ENCODE peak calls at places on chromosomes 2 and 18, in four cellular contexts. X, E, V and B are unnamed samples.

GRCh38 chr2:85755122-85756027 is 1.6 kb downstream of the ATOH8 start:
- DNase-seq in X (no peak), E (no peak), V (no peak), B (no peak)

GRCh38 chr18:1092228-1092627 is 187.6 kb downstream of the ADCYAP1 start:
- DNase-seq in V (peak; percentile 62), X (no peak), E (no peak), B (peak; percentile 22)

GRCh38 chr2:240814946-240815760 is 4.9 kb downstream of the KIF1A start:
- DNase-seq in X (no peak), E (no peak), V (no peak), B (no peak)

GRCh38 chr2:239264838-239265651 is 135.8 kb downstream of the HDAC4 start:
- DNase-seq in V (no peak), X (no peak), E (no peak), B (no peak)

GRCh38 chr18:79738565-79739439 is 58.9 kb upstream of the KCNG2 start:
- DNase-seq in E (no peak), X (peak; percentile 0), V (no peak), B (no peak)

GRCh38 chr2:88067189-88067588 is 436 bp upstream of the SMYD1 start:
- DNase-seq in V (no peak), E (peak; percentile 52), X (no peak), B (no peak)

GRCh38 chr2:6772366-6772710 is 93.4 kb downstream of the CMPK2 start:
- DNase-seq in X (no peak), V (peak; percentile 73), E (no peak), B (no peak)

GRCh38 chr2:134140251-134140661 is 113.6 kb upstream of the MGAT5 start:
- DNase-seq in E (no peak), V (no peak), X (no peak), B (no peak)

GRCh38 chr2:67997528-67998267 is 65.1 kb downstream of the C1D start:
- DNase-seq in X (peak; percentile 45), V (no peak), E (no peak), B (no peak)

GRCh38 chr2:138699421-138699820 is 80.8 kb downstream of the NXPH2 start:
- DNase-seq in E (no peak), V (peak; percentile 68), X (no peak), B (no peak)

GRCh38 chr2:203786912-203787311 is 80.5 kb downstream of the CD28 start:
- DNase-seq in E (peak; percentile 36), X (no peak), V (no peak), B (no peak)

GRCh38 chr2:193518061-193518817 is 1323.5 kb upstream of the TMEFF2 start:
- DNase-seq in V (no peak), E (no peak), X (peak; percentile 57), B (no peak)

GRCh38 chr2:104406273-104406726 is 447.6 kb upstream of the POU3F3 start:
- DNase-seq in E (no peak), V (no peak), X (no peak), B (no peak)

GRCh38 chr2:241514986-241515737 is 6.8 kb upstream of the STK25 start:
- DNase-seq in X (no peak), V (no peak), E (no peak), B (no peak)

GRCh38 chr2:129812071-129812470 is 167.4 kb upstream of the RAB6C start:
- DNase-seq in E (peak; percentile 61), V (no peak), X (no peak), B (no peak)

GRCh38 chr2:199716807-199717586 is 134.0 kb downstream of the FTCDNL1 start:
- DNase-seq in E (no peak), X (no peak), V (no peak), B (no peak)

GRCh38 chr2:43269074-43269572 is 42.7 kb upstream of the ZFP36L2 start:
- DNase-seq in E (peak; percentile 70), V (no peak), X (peak; percentile 89), B (no peak)

GRCh38 chr2:229475753-229476152 is 204.7 kb upstream of the PID1 start:
- DNase-seq in X (no peak), E (no peak), V (no peak), B (no peak)

GRCh38 chr2:240632291-240632670 is 7.0 kb downstream of the GPR35 start:
- DNase-seq in V (peak; percentile 9), E (no peak), X (no peak), B (no peak)

GRCh38 chr2:6556755-6557154 is 309.0 kb downstream of the CMPK2 start:
- DNase-seq in V (no peak), E (no peak), X (no peak), B (no peak)

GRCh38 chr2:234577191-234577590 is 80.3 kb upstream of the ARL4C start:
- DNase-seq in E (no peak), X (no peak), V (no peak), B (no peak)

GRCh38 chr18:25164211-25164836 is 187.6 kb downstream of the ZNF521 start:
- DNase-seq in E (no peak), V (no peak), X (no peak), B (no peak)

GRCh38 chr2:241224068-241224850 is 35.8 kb downstream of the ANO7 start:
- DNase-seq in V (no peak), E (peak; percentile 54), X (no peak), B (no peak)

GRCh38 chr2:235556901-235557300 is 63.1 kb downstream of the AGAP1 start:
- DNase-seq in V (no peak), E (no peak), X (no peak), B (no peak)

GRCh38 chr18:37717098-37717497 is 151.5 kb upstream of the CELF4 start:
- DNase-seq in X (no peak), V (no peak), E (no peak), B (no peak)

GRCh38 chr2:98126061-98126460 is 39.1 kb downstream of the VWA3B start:
- DNase-seq in E (no peak), V (no peak), X (no peak), B (no peak)

GRCh38 chr2:177211148-177211547 is 1.4 kb upstream of the HNRNPA3 start:
- DNase-seq in E (no peak), X (no peak), V (no peak), B (no peak)

GRCh38 chr2:231922311-231922710 is 3.9 kb downstream of the NPPC start:
- DNase-seq in V (no peak), X (no peak), E (no peak), B (no peak)

GRCh38 chr2:77391119-77391518 is 131.1 kb downstream of the LRRTM4 start:
- DNase-seq in V (no peak), X (no peak), E (no peak), B (no peak)

GRCh38 chr2:55743583-55743982 is 49.9 kb upstream of the PNPT1 start:
- DNase-seq in E (no peak), V (no peak), X (peak; percentile 76), B (no peak)

GRCh38 chr2:63870679-63871078 is 29.0 kb downstream of the UGP2 start:
- DNase-seq in V (no peak), E (no peak), X (no peak), B (no peak)

GRCh38 chr2:39668576-39668975 is 2.9 kb downstream of the TMEM178A start:
- DNase-seq in X (no peak), V (no peak), E (no peak), B (no peak)

GRCh38 chr2:70517804-70518203 is 35.8 kb downstream of the TGFA start:
- DNase-seq in X (no peak), V (no peak), E (no peak), B (no peak)

GRCh38 chr2:47303341-47304148 is 99.4 kb upstream of the MSH2 start:
- DNase-seq in X (no peak), V (no peak), E (no peak), B (no peak)

GRCh38 chr2:151729416-151729811 is 4.9 kb downstream of the NEB start:
- DNase-seq in X (no peak), E (no peak), V (no peak), B (no peak)

GRCh38 chr18:43780782-43781340 is 503.6 kb upstream of the SYT4 start:
- DNase-seq in E (no peak), V (no peak), X (peak; percentile 67), B (no peak)

GRCh38 chr2:63058149-63058741 is 7.6 kb downstream of the OTX1 start:
- DNase-seq in E (no peak), X (no peak), V (peak; percentile 65), B (no peak)

GRCh38 chr2:216520156-216520555 is 21.5 kb downstream of the RPL37A start:
- DNase-seq in V (no peak), E (no peak), X (no peak), B (no peak)

GRCh38 chr2:172947461-172947860 is 128.2 kb upstream of the MAP3K20 start:
- DNase-seq in V (no peak), E (no peak), X (no peak), B (no peak)
- TF ChIP-seq CTCF in V (no peak), E (no peak), X (no peak), B (no peak)

DNA sequence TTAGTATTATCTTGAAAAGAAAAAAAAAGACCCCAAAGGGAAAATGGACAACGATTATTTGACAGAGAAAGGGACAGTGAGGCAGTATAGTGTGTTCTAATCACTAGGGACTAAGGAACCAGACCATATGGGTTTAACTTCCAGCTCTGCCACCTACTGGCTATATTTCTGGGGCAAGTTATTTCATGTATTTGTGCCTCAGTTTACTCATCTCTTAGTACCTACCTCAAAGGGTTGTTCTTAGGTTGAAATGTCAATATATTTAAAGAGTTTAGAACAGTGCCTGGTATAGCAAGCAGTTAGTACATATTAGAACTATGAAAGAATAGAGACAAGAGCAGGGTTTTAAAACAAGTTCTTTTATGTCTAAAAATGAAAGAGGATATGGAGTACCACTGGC is 42.7 kb downstream of the PRKD3 start:
- DNase-seq in X (no peak), E (no peak), V (no peak), B (no peak)
- TF ChIP-seq CTCF in X (no peak), E (no peak), V (peak; percentile 38), B (no peak)

GRCh38 chr2:208671312-208671711 is 264.7 kb downstream of the PTH2R start:
- DNase-seq in V (no peak), X (no peak), E (no peak), B (no peak)
- TF ChIP-seq CTCF in V (no peak), X (no peak), E (no peak), B (no peak)

GRCh38 chr18:31170335-31170734 is 7.7 kb upstream of the DSC1 start:
- DNase-seq in X (no peak), E (no peak), V (no peak), B (no peak)
- TF ChIP-seq CTCF in X (no peak), E (no peak), V (peak; percentile 39), B (no peak)

DNA sequence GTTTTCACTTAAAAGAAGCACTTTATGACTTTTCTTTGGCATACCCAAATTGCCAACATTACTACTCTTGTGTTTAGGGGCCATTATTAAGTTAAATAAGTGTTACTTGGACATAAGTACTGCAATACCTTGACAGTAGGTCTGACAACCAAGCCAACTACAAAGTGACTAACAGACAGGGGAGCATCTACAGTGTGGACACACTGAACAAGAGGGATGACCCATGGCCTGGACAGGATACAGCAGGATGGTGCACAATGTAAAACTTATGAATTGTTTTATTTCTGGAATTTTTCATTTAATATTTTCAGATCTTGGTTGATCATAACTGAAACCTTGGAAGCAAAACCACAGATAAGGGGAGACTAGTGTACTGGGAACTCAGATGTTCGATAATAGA is 4.0 kb upstream of the INPP1 start:
- DNase-seq in X (no peak), E (no peak), V (no peak), B (no peak)
- TF ChIP-seq CTCF in X (no peak), E (no peak), V (no peak), B (no peak)